ENCODE peak calls at places on chromosomes 13 and 19, in five cellular contexts. H, X, J, G and E are unnamed samples.

GRCh38 chr19:7831452-7831851 is 1.4 kb downstream of the EVI5L start:
- DNase-seq in G (peak), H (no peak), X (no peak), J (peak), E (no peak)

GRCh38 chr19:44947041-44947581 is 1.3 kb downstream of the APOC2 start:
- DNase-seq in H (no peak), J (no peak), X (no peak), G (no peak), E (no peak)

GRCh38 chr19:6706633-6706958 is 13.9 kb downstream of the C3 start:
- DNase-seq in G (no peak), J (no peak), X (no peak), H (no peak), E (no peak)

GRCh38 chr19:11534538-11534937 is 4.1 kb upstream of the CNN1 start:
- DNase-seq in H (no peak), J (no peak), G (no peak), X (no peak), E (no peak)

GRCh38 chr13:114081761-114082681 is 50.4 kb downstream of the RASA3 start:
- DNase-seq in J (no peak), X (no peak), H (no peak), G (no peak), E (no peak)

GRCh38 chr19:49081273-49081672 is 4.0 kb upstream of the SNRNP70 start:
- DNase-seq in X (no peak), H (no peak), J (no peak), G (no peak), E (no peak)

GRCh38 chr13:110396913-110397379 is 89.9 kb downstream of the COL4A2 start:
- DNase-seq in G (peak), J (no peak), H (no peak), X (peak), E (no peak)

GRCh38 chr13:100540621-100541020 is 48.0 kb downstream of the GGACT start:
- DNase-seq in H (no peak), X (no peak), J (no peak), G (no peak), E (no peak)

GRCh38 chr19:51457351-51458013 is 772 bp downstream of the SIGLEC8 start:
- DNase-seq in X (no peak), G (no peak), H (no peak), J (no peak), E (no peak)

GRCh38 chr13:42173789-42174343 is 98.1 kb upstream of the AKAP11 start:
- DNase-seq in H (no peak), J (peak), X (no peak), G (no peak), E (no peak)

GRCh38 chr13:109654341-109655205 is 131.8 kb downstream of the IRS2 start:
- DNase-seq in G (no peak), X (no peak), J (no peak), H (no peak), E (no peak)

GRCh38 chr13:51520524-51520923 is 63.7 kb upstream of the WDFY2 start:
- DNase-seq in G (no peak), J (no peak), H (no peak), X (no peak), E (no peak)

GRCh38 chr19:38665950-38666661 is 18.7 kb downstream of the ACTN4 start:
- DNase-seq in X (no peak), G (peak), J (peak), H (no peak), E (no peak)

GRCh38 chr19:32316034-32316433 is 29.4 kb upstream of the ZNF507 start:
- DNase-seq in X (no peak), H (no peak), G (no peak), J (peak), E (no peak)

GRCh38 chr19:41031926-41032325 is 40.8 kb downstream of the CYP2B6 start:
- DNase-seq in H (no peak), G (no peak), J (no peak), X (no peak), E (no peak)

GRCh38 chr13:41145136-41145908 is 12.7 kb upstream of the KBTBD6 start:
- DNase-seq in H (no peak), X (no peak), J (no peak), G (no peak), E (no peak)

GRCh38 chr13:113546571-113547247 is 37.8 kb upstream of the TFDP1 start:
- DNase-seq in J (no peak), X (no peak), G (no peak), H (no peak), E (no peak)

GRCh38 chr19:19146000-19146608 is 7.8 kb upstream of the TMEM161A start:
- DNase-seq in H (peak), X (no peak), J (peak), G (peak), E (peak)

GRCh38 chr19:41415154-41415571 is 12.0 kb downstream of the B3GNT8 start:
- DNase-seq in X (no peak), J (no peak), G (no peak), H (no peak), E (no peak)

GRCh38 chr19:12948597-12949362 is 3.1 kb downstream of the RAD23A start:
- DNase-seq in X (no peak), J (no peak), H (no peak), G (no peak), E (no peak)